ENCODE peak calls at places on chromosome 2, in ten cellular contexts. One of them, this sample, is unnamed.

GRCh38 chr2:99787011-99787410 is 297.2 kb upstream of the REV1 start:
- DNase-seq in esophagus muscularis mucosa: no peak
- DNase-seq in spleen: no peak
- DNase-seq in sigmoid colon: no peak
- DNase-seq in transverse colon: no peak
- DNase-seq in HepG2: no peak
- DNase-seq in GM12892: no peak
- DNase-seq in stomach: no peak
- DNase-seq in HCT116: no peak
- DNase-seq in breast epithelium: no peak
- DNase-seq in this sample: no peak

GRCh38 chr2:201949036-201950012 is 84.3 kb upstream of the FZD7 start:
- DNase-seq in esophagus muscularis mucosa: no peak
- DNase-seq in spleen: no peak
- DNase-seq in sigmoid colon: no peak
- DNase-seq in transverse colon: no peak
- DNase-seq in HepG2: no peak
- DNase-seq in GM12892: no peak
- DNase-seq in stomach: no peak
- DNase-seq in HCT116: no peak
- DNase-seq in breast epithelium: peak
- DNase-seq in this sample: no peak

GRCh38 chr2:166518634-166519390 is 24.8 kb upstream of the SCN7A start:
- DNase-seq in esophagus muscularis mucosa: no peak
- DNase-seq in spleen: no peak
- DNase-seq in sigmoid colon: no peak
- DNase-seq in transverse colon: no peak
- DNase-seq in HepG2: no peak
- DNase-seq in GM12892: no peak
- DNase-seq in stomach: no peak
- DNase-seq in HCT116: no peak
- DNase-seq in breast epithelium: no peak
- DNase-seq in this sample: no peak

GRCh38 chr2:207939342-207940108 is 85.8 kb downstream of the PLEKHM3 start:
- DNase-seq in esophagus muscularis mucosa: no peak
- DNase-seq in spleen: no peak
- DNase-seq in sigmoid colon: no peak
- DNase-seq in transverse colon: peak
- DNase-seq in HepG2: no peak
- DNase-seq in GM12892: no peak
- DNase-seq in stomach: no peak
- DNase-seq in HCT116: no peak
- DNase-seq in breast epithelium: no peak
- DNase-seq in this sample: no peak

GRCh38 chr2:22904126-22904684 is 480.8 kb upstream of the KLHL29 start:
- DNase-seq in esophagus muscularis mucosa: peak
- DNase-seq in spleen: no peak
- DNase-seq in sigmoid colon: no peak
- DNase-seq in transverse colon: peak
- DNase-seq in HepG2: peak
- DNase-seq in GM12892: no peak
- DNase-seq in stomach: peak
- DNase-seq in HCT116: no peak
- DNase-seq in breast epithelium: no peak
- DNase-seq in this sample: no peak

GRCh38 chr2:162887087-162887486 is 48.5 kb upstream of the KCNH7 start:
- DNase-seq in esophagus muscularis mucosa: no peak
- DNase-seq in spleen: no peak
- DNase-seq in sigmoid colon: no peak
- DNase-seq in transverse colon: no peak
- DNase-seq in HepG2: no peak
- DNase-seq in GM12892: no peak
- DNase-seq in stomach: no peak
- DNase-seq in HCT116: no peak
- DNase-seq in breast epithelium: no peak
- DNase-seq in this sample: no peak

GRCh38 chr2:60906395-60906794 is 25.0 kb downstream of the REL start:
- DNase-seq in esophagus muscularis mucosa: no peak
- DNase-seq in spleen: no peak
- DNase-seq in sigmoid colon: no peak
- DNase-seq in transverse colon: no peak
- DNase-seq in HepG2: no peak
- DNase-seq in GM12892: no peak
- DNase-seq in stomach: no peak
- DNase-seq in HCT116: no peak
- DNase-seq in breast epithelium: no peak
- DNase-seq in this sample: no peak

GRCh38 chr2:242075683-242076082 is 206.2 kb downstream of the RTP5 start:
- DNase-seq in esophagus muscularis mucosa: no peak
- DNase-seq in spleen: no peak
- DNase-seq in sigmoid colon: no peak
- DNase-seq in transverse colon: peak
- DNase-seq in HepG2: no peak
- DNase-seq in GM12892: no peak
- DNase-seq in stomach: peak
- DNase-seq in HCT116: peak
- DNase-seq in breast epithelium: no peak
- DNase-seq in this sample: no peak

DNA sequence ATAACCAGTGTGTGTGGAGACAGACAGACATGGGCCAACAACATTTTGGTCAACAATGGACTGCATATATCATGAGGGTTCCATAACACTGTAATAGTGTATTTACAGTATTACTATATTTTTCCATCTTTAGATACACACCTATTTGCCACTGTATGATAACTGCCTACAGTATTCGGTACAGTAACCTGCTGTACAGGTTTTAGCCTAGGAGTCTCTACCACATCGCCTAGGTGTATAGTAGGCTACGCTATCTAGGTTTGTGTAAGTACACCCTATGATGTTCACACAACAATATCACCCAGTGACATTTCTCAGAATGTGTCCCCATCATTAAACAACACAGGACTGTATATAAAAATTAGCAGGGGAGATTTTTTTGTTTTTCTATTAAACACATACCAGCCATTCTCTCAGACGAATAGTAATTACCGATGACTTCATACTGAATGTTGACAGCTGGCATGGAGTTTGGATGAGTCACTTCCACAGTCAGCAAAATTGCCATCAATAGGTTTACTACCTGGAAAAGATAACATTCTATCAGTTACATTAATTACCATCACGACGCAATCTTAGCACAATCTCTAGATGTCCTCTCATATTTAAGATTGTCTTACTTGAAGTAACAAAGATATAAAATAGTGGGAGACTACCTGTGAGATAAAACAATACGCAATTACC is 10.8 kb downstream of the LAPTM4A start:
- DNase-seq in esophagus muscularis mucosa: no peak
- DNase-seq in spleen: no peak
- DNase-seq in sigmoid colon: no peak
- DNase-seq in transverse colon: no peak
- DNase-seq in HepG2: no peak
- DNase-seq in GM12892: no peak
- DNase-seq in stomach: no peak
- DNase-seq in HCT116: no peak
- DNase-seq in breast epithelium: no peak
- DNase-seq in this sample: no peak
- TF ChIP-seq POLR2AphosphoS5 in esophagus muscularis mucosa: no peak
- TF ChIP-seq POLR2AphosphoS5 in spleen: no peak
- TF ChIP-seq POLR2AphosphoS5 in sigmoid colon: no peak
- TF ChIP-seq POLR2AphosphoS5 in transverse colon: no peak
- TF ChIP-seq POLR2AphosphoS5 in HepG2: no peak
- TF ChIP-seq POLR2AphosphoS5 in GM12892: no peak
- TF ChIP-seq POLR2AphosphoS5 in stomach: no peak
- TF ChIP-seq POLR2AphosphoS5 in HCT116: no peak
- TF ChIP-seq POLR2AphosphoS5 in breast epithelium: no peak
- TF ChIP-seq POLR2AphosphoS5 in this sample: no peak

GRCh38 chr2:172244419-172245130 is 141.9 kb upstream of the DLX2 start:
- DNase-seq in esophagus muscularis mucosa: no peak
- DNase-seq in spleen: no peak
- DNase-seq in sigmoid colon: no peak
- DNase-seq in transverse colon: no peak
- DNase-seq in HepG2: no peak
- DNase-seq in GM12892: no peak
- DNase-seq in stomach: no peak
- DNase-seq in HCT116: no peak
- DNase-seq in breast epithelium: no peak
- DNase-seq in this sample: no peak

GRCh38 chr2:172249336-172249735 is 146.6 kb upstream of the DLX2 start:
- DNase-seq in esophagus muscularis mucosa: no peak
- DNase-seq in spleen: no peak
- DNase-seq in sigmoid colon: no peak
- DNase-seq in transverse colon: no peak
- DNase-seq in HepG2: no peak
- DNase-seq in GM12892: no peak
- DNase-seq in stomach: no peak
- DNase-seq in HCT116: no peak
- DNase-seq in breast epithelium: no peak
- DNase-seq in this sample: no peak

GRCh38 chr2:172246649-172247048 is 143.9 kb upstream of the DLX2 start:
- DNase-seq in esophagus muscularis mucosa: no peak
- DNase-seq in spleen: no peak
- DNase-seq in sigmoid colon: no peak
- DNase-seq in transverse colon: no peak
- DNase-seq in HepG2: peak
- DNase-seq in GM12892: no peak
- DNase-seq in stomach: no peak
- DNase-seq in HCT116: peak
- DNase-seq in breast epithelium: no peak
- DNase-seq in this sample: no peak

GRCh38 chr2:172248381-172249173 is 145.9 kb upstream of the DLX2 start:
- DNase-seq in esophagus muscularis mucosa: no peak
- DNase-seq in spleen: no peak
- DNase-seq in sigmoid colon: no peak
- DNase-seq in transverse colon: no peak
- DNase-seq in HepG2: no peak
- DNase-seq in GM12892: no peak
- DNase-seq in stomach: no peak
- DNase-seq in HCT116: no peak
- DNase-seq in breast epithelium: no peak
- DNase-seq in this sample: no peak

GRCh38 chr2:172247203-172247602 is 144.5 kb upstream of the DLX2 start:
- DNase-seq in esophagus muscularis mucosa: no peak
- DNase-seq in spleen: no peak
- DNase-seq in sigmoid colon: no peak
- DNase-seq in transverse colon: no peak
- DNase-seq in HepG2: peak
- DNase-seq in GM12892: no peak
- DNase-seq in stomach: no peak
- DNase-seq in HCT116: no peak
- DNase-seq in breast epithelium: no peak
- DNase-seq in this sample: no peak
- TF ChIP-seq POLR2A in esophagus muscularis mucosa: no peak
- TF ChIP-seq POLR2A in spleen: no peak
- TF ChIP-seq POLR2A in sigmoid colon: no peak
- TF ChIP-seq POLR2A in transverse colon: no peak
- TF ChIP-seq POLR2A in HepG2: no peak
- TF ChIP-seq POLR2A in GM12892: no peak
- TF ChIP-seq POLR2A in stomach: no peak
- TF ChIP-seq POLR2A in HCT116: no peak
- TF ChIP-seq POLR2A in breast epithelium: no peak
- TF ChIP-seq POLR2A in this sample: no peak

GRCh38 chr2:96296925-96297324 is 8.4 kb downstream of the SNRNP200 start:
- DNase-seq in esophagus muscularis mucosa: no peak
- DNase-seq in spleen: no peak
- DNase-seq in sigmoid colon: no peak
- DNase-seq in transverse colon: no peak
- DNase-seq in HepG2: no peak
- DNase-seq in GM12892: no peak
- DNase-seq in stomach: no peak
- DNase-seq in HCT116: no peak
- DNase-seq in breast epithelium: no peak
- DNase-seq in this sample: no peak

GRCh38 chr2:96287273-96287856 is 18.0 kb downstream of the SNRNP200 start:
- DNase-seq in esophagus muscularis mucosa: no peak
- DNase-seq in spleen: no peak
- DNase-seq in sigmoid colon: peak
- DNase-seq in transverse colon: no peak
- DNase-seq in HepG2: no peak
- DNase-seq in GM12892: no peak
- DNase-seq in stomach: no peak
- DNase-seq in HCT116: no peak
- DNase-seq in breast epithelium: no peak
- DNase-seq in this sample: no peak

GRCh38 chr2:96291751-96292150 is 13.6 kb downstream of the SNRNP200 start:
- DNase-seq in esophagus muscularis mucosa: no peak
- DNase-seq in spleen: peak
- DNase-seq in sigmoid colon: no peak
- DNase-seq in transverse colon: no peak
- DNase-seq in HepG2: no peak
- DNase-seq in GM12892: no peak
- DNase-seq in stomach: no peak
- DNase-seq in HCT116: no peak
- DNase-seq in breast epithelium: no peak
- DNase-seq in this sample: no peak
- TF ChIP-seq POLR2AphosphoS5 in esophagus muscularis mucosa: no peak
- TF ChIP-seq POLR2AphosphoS5 in spleen: no peak
- TF ChIP-seq POLR2AphosphoS5 in sigmoid colon: no peak
- TF ChIP-seq POLR2AphosphoS5 in transverse colon: no peak
- TF ChIP-seq POLR2AphosphoS5 in HepG2: no peak
- TF ChIP-seq POLR2AphosphoS5 in GM12892: no peak
- TF ChIP-seq POLR2AphosphoS5 in stomach: no peak
- TF ChIP-seq POLR2AphosphoS5 in HCT116: no peak
- TF ChIP-seq POLR2AphosphoS5 in breast epithelium: no peak
- TF ChIP-seq POLR2AphosphoS5 in this sample: no peak

GRCh38 chr2:200812122-200813022 is 662 bp downstream of the BZW1 start:
- DNase-seq in esophagus muscularis mucosa: peak
- DNase-seq in spleen: peak
- DNase-seq in sigmoid colon: peak
- DNase-seq in transverse colon: peak
- DNase-seq in HepG2: peak
- DNase-seq in GM12892: peak
- DNase-seq in stomach: peak
- DNase-seq in HCT116: peak
- DNase-seq in breast epithelium: peak
- DNase-seq in this sample: peak

GRCh38 chr2:200810967-200811335 is 759 bp upstream of the BZW1 start:
- DNase-seq in esophagus muscularis mucosa: no peak
- DNase-seq in spleen: no peak
- DNase-seq in sigmoid colon: no peak
- DNase-seq in transverse colon: no peak
- DNase-seq in HepG2: no peak
- DNase-seq in GM12892: no peak
- DNase-seq in stomach: no peak
- DNase-seq in HCT116: no peak
- DNase-seq in breast epithelium: no peak
- DNase-seq in this sample: no peak

GRCh38 chr2:200810252-200810650 is 1.5 kb upstream of the BZW1 start:
- DNase-seq in esophagus muscularis mucosa: no peak
- DNase-seq in spleen: no peak
- DNase-seq in sigmoid colon: no peak
- DNase-seq in transverse colon: no peak
- DNase-seq in HepG2: peak
- DNase-seq in GM12892: no peak
- DNase-seq in stomach: peak
- DNase-seq in HCT116: no peak
- DNase-seq in breast epithelium: no peak
- DNase-seq in this sample: no peak

GRCh38 chr2:200809506-200810251 is 2.0 kb upstream of the BZW1 start:
- DNase-seq in esophagus muscularis mucosa: no peak
- DNase-seq in spleen: no peak
- DNase-seq in sigmoid colon: no peak
- DNase-seq in transverse colon: no peak
- DNase-seq in HepG2: no peak
- DNase-seq in GM12892: no peak
- DNase-seq in stomach: no peak
- DNase-seq in HCT116: no peak
- DNase-seq in breast epithelium: no peak
- DNase-seq in this sample: no peak

DNA sequence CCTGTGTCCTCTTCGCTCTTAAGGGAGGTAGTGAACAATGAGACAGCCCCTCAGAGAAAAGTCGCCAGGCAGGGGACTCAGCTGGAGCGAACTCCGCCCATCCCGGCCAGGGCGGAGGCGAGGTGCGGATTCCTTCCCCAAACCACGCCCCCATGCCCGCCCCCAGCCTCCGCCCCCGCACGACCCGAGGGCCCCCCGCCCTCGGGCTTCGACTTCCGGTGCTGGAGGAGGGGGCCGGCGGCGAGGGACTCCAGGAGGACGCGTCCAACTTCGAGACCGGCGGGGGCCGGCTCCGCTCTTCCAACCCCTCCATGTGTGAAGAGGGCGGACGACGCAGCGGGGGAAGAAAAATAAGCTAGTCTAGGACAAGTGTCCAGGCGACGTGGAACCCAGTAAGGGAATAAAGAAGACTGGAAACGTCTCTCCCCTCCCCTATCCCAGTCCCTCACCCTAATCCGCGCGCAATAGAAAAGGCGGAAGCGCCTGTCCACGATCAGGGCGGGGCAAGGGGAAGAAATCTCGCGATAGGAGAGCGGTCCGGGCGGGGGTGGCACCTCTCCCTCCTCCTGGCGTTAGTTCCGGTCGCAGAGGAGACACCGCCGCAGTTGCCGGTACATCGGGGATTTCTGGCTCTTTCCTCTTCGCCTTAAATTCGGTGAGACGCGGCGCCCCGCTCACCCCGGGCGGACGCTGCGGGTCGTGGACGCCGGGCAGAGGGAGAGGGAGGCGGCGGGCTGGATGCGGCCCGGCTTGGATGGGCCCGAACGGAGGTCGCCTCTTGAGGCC is at the start of gene BZW1:
- DNase-seq in esophagus muscularis mucosa: peak
- DNase-seq in spleen: peak
- DNase-seq in sigmoid colon: peak
- DNase-seq in transverse colon: peak
- DNase-seq in HepG2: peak
- DNase-seq in GM12892: peak
- DNase-seq in stomach: peak
- DNase-seq in HCT116: peak
- DNase-seq in breast epithelium: peak
- DNase-seq in this sample: peak
- TF ChIP-seq POLR2A in esophagus muscularis mucosa: peak
- TF ChIP-seq POLR2A in spleen: peak
- TF ChIP-seq POLR2A in sigmoid colon: peak
- TF ChIP-seq POLR2A in transverse colon: peak
- TF ChIP-seq POLR2A in HepG2: peak
- TF ChIP-seq POLR2A in GM12892: peak
- TF ChIP-seq POLR2A in stomach: no peak
- TF ChIP-seq POLR2A in HCT116: peak
- TF ChIP-seq POLR2A in breast epithelium: peak
- TF ChIP-seq POLR2A in this sample: peak